ENCODE peak calls at places on chromosomes 7 and 10, in seven cellular contexts. H is fibroblast of the conjunctiva, K is OCI-LY7, T is NCI-H1694 treated with DMSO at 0.1 percent for 48 hours, J is ureter, U is transverse colon, N is fibroblast of the aortic adventitia. E is an unnamed sample.

GRCh38 chr7:138842111-138842510 is 44.1 kb upstream of the ATP6V0A4 start:
- DNase-seq in U (no peak), J (no peak), K (no peak), H (peak; percentile 4), N (no peak), T (no peak), E (no peak)

GRCh38 chr10:59872892-59873463 is 33.4 kb downstream of the CCDC6 start:
- DNase-seq in T (no peak), U (peak; percentile 49), H (peak; percentile 91), N (peak; percentile 87), K (no peak), J (peak; percentile 56), E (peak; percentile 66)

GRCh38 chr10:124293641-124294449 is 124.9 kb downstream of the OAT start:
- DNase-seq in K (no peak), N (no peak), U (no peak), T (no peak), H (no peak), J (no peak), E (no peak)

GRCh38 chr7:131945313-131945831 is 388.9 kb upstream of the PODXL start:
- DNase-seq in H (no peak), J (no peak), T (peak; percentile 43), U (peak; percentile 42), K (peak; percentile 47), N (peak; percentile 34), E (peak; percentile 26)

GRCh38 chr10:75444781-75445386 is 13.5 kb downstream of the LRMDA start:
- DNase-seq in U (no peak), H (no peak), N (no peak), T (no peak), K (no peak), J (no peak), E (no peak)

GRCh38 chr7:13990319-13990983 is 985 bp upstream of the ETV1 start:
- DNase-seq in J (no peak), U (peak; percentile 34), T (no peak), N (peak; percentile 50), K (no peak), H (no peak), E (peak; percentile 21)

GRCh38 chr7:154296443-154296842 is 244.2 kb downstream of the DPP6 start:
- DNase-seq in U (no peak), N (no peak), K (no peak), H (no peak), T (no peak), J (no peak), E (no peak)

GRCh38 chr7:44382459-44383300 is 57.3 kb upstream of the CAMK2B start:
- DNase-seq in H (no peak), J (peak; percentile 35), K (no peak), U (no peak), N (peak; percentile 32), T (no peak), E (no peak)

GRCh38 chr7:2651336-2651735 is 19.6 kb downstream of the TTYH3 start:
- DNase-seq in J (no peak), U (no peak), T (peak; percentile 30), K (peak; percentile 54), H (no peak), N (no peak), E (no peak)

GRCh38 chr10:131689016-131689415 is 211.8 kb upstream of the PPP2R2D start:
- DNase-seq in J (no peak), H (no peak), K (no peak), N (no peak), T (no peak), U (no peak), E (no peak)

GRCh38 chr7:29552392-29552791 is 11.2 kb upstream of the PRR15 start:
- DNase-seq in N (no peak), T (no peak), U (peak; percentile 35), J (no peak), K (no peak), H (no peak), E (no peak)

GRCh38 chr7:34087892-34088891 is 182.9 kb downstream of the BMPER start:
- DNase-seq in H (no peak), U (peak; percentile 37), K (no peak), N (peak; percentile 52), J (no peak), T (peak; percentile 17), E (no peak)

GRCh38 chr7:85405016-85405415 is 218.2 kb upstream of the SEMA3D start:
- DNase-seq in K (no peak), H (peak; percentile 20), U (no peak), N (no peak), J (no peak), T (no peak), E (no peak)

GRCh38 chr7:135327458-135327857 is 93.8 kb downstream of the STRA8 start:
- DNase-seq in K (no peak), J (no peak), H (no peak), U (no peak), N (no peak), T (no peak), E (no peak)

GRCh38 chr7:5774790-5775189 is 6.7 kb downstream of the RNF216 start:
- DNase-seq in H (no peak), N (no peak), K (no peak), T (no peak), U (no peak), J (no peak), E (no peak)

GRCh38 chr7:113394856-113395255 is 276.5 kb upstream of the SMIM30 start:
- DNase-seq in T (no peak), J (no peak), N (no peak), K (no peak), H (no peak), U (no peak), E (no peak)

GRCh38 chr10:10644317-10645111 is 373.2 kb upstream of the CELF2 start:
- DNase-seq in H (no peak), T (no peak), J (no peak), K (no peak), U (no peak), N (peak; percentile 61), E (no peak)

GRCh38 chr7:41313171-41313570 is 389.7 kb downstream of the INHBA start:
- DNase-seq in U (no peak), N (peak; percentile 25), H (no peak), K (no peak), J (no peak), T (no peak), E (no peak)

GRCh38 chr10:30040597-30040996 is 18.8 kb downstream of the JCAD start:
- DNase-seq in K (no peak), H (no peak), N (no peak), J (no peak), U (no peak), T (no peak), E (no peak)

GRCh38 chr10:61545170-61545569 is 92.0 kb upstream of the TMEM26 start:
- DNase-seq in K (no peak), N (no peak), J (no peak), H (no peak), T (no peak), U (no peak), E (no peak)

GRCh38 chr7:88226886-88227516 is 7.2 kb upstream of the SRI start:
- DNase-seq in U (peak; percentile 83), J (no peak), T (no peak), N (peak; percentile 86), K (no peak), H (peak; percentile 63), E (no peak)

GRCh38 chr7:41029072-41029492 is 673.8 kb downstream of the INHBA start:
- DNase-seq in J (no peak), K (no peak), H (no peak), N (peak; percentile 88), T (no peak), U (no peak), E (no peak)

GRCh38 chr7:56009695-56010094 is 41.5 kb downstream of the PSPH start:
- DNase-seq in U (peak; percentile 47), N (no peak), K (no peak), J (peak; percentile 50), H (no peak), T (peak; percentile 72), E (peak; percentile 88)

GRCh38 chr10:71259815-71260501 is 47.6 kb downstream of the UNC5B start:
- DNase-seq in H (no peak), N (no peak), K (no peak), T (peak; percentile 9), J (no peak), U (peak; percentile 82), E (peak; percentile 50)

GRCh38 chr7:63038987-63039386 is 959.7 kb upstream of the ZNF722 start:
- DNase-seq in N (no peak), K (no peak), U (no peak), T (no peak), H (no peak), J (no peak), E (no peak)

GRCh38 chr10:3045471-3046209 is 21.7 kb upstream of the PFKP start:
- DNase-seq in T (no peak), J (peak; percentile 68), K (no peak), H (peak; percentile 47), N (peak; percentile 86), U (peak; percentile 37), E (no peak)

GRCh38 chr7:32275216-32275979 is 205.2 kb upstream of the PDE1C start:
- DNase-seq in T (no peak), J (no peak), N (no peak), K (no peak), H (no peak), U (no peak), E (no peak)

GRCh38 chr10:113291413-113291812 is 261.4 kb upstream of the HABP2 start:
- DNase-seq in T (no peak), H (no peak), U (no peak), K (no peak), N (no peak), J (no peak), E (no peak)

GRCh38 chr10:94093286-94093905 is 99.7 kb downstream of the PLCE1 start:
- DNase-seq in J (no peak), N (no peak), H (no peak), K (no peak), U (no peak), T (no peak), E (no peak)

GRCh38 chr7:138898255-138898654 is 82.9 kb downstream of the KIAA1549 start:
- DNase-seq in K (no peak), T (no peak), H (no peak), N (no peak), U (no peak), J (no peak), E (no peak)

GRCh38 chr10:102065561-102066420 is 642 bp downstream of the HPS6 start:
- DNase-seq in T (no peak), K (peak; percentile 48), J (no peak), N (no peak), H (no peak), U (peak; percentile 35), E (peak; percentile 9)

GRCh38 chr10:114758331-114758730 is 63.2 kb upstream of the FHIP2A start:
- DNase-seq in H (no peak), J (no peak), K (no peak), N (peak; percentile 13), U (no peak), T (no peak), E (no peak)

GRCh38 chr7:68688416-68689086 is 909.7 kb upstream of the AUTS2 start:
- DNase-seq in U (no peak), N (no peak), K (no peak), T (no peak), H (no peak), J (no peak), E (no peak)

GRCh38 chr7:82067628-82068264 is 297.9 kb upstream of the HGF start:
- DNase-seq in U (no peak), N (no peak), J (no peak), T (no peak), H (no peak), K (no peak), E (no peak)

GRCh38 chr10:66799474-66799873 is 126.4 kb upstream of the LRRTM3 start:
- DNase-seq in J (no peak), K (no peak), T (no peak), H (no peak), U (no peak), N (peak; percentile 15), E (no peak)

GRCh38 chr10:14601872-14602725 is 172.6 kb downstream of the FAM107B start:
- DNase-seq in J (no peak), U (peak; percentile 55), K (peak; percentile 89), T (no peak), H (no peak), N (peak; percentile 5), E (no peak)

GRCh38 chr7:30770936-30771858 is at the start of gene MINDY4:
- DNase-seq in H (peak; percentile 75), T (no peak), K (no peak), J (peak; percentile 81), N (peak; percentile 68), U (peak; percentile 84), E (peak; percentile 62)

GRCh38 chr7:19000410-19000809 is 117.0 kb downstream of the TWIST1 start:
- DNase-seq in T (no peak), H (no peak), U (no peak), K (no peak), N (no peak), J (no peak), E (no peak)

E was measured in prostate gland.